ENCODE peak calls at places on chromosomes 2 and 18, in eight cellular contexts. A is transverse colon; L is globus pallidus; J is NCI-H1092; F is cardiac muscle cell; V is stimulated activated CD4-positive, alpha-beta T cell treated with anti-CD3 and anti-CD28 coated beads, Interleukin-2, amount 100 ng/mL, for 48 hours; B is posterior vena cava; W is psoas muscle. C is an unnamed sample.

GRCh38 chr2:29323961-29324360 is 208.7 kb downstream of the CLIP4 start:
- DNase-seq in A (no peak), L (no peak), J (no peak), F (no peak), V (no peak), B (no peak), W (no peak), C (no peak)

GRCh38 chr2:18834341-18834740 is 245.0 kb upstream of the NT5C1B start:
- DNase-seq in A (no peak), L (no peak), J (no peak), F (no peak), V (no peak), B (no peak), W (no peak), C (no peak)

GRCh38 chr2:53504507-53504906 is 263.1 kb upstream of the CHAC2 start:
- DNase-seq in A (no peak), L (no peak), J (no peak), F (no peak), V (no peak), B (no peak), W (no peak), C (no peak)

GRCh38 chr2:119333360-119333759 is 33.3 kb downstream of the C2orf76 start:
- DNase-seq in A (no peak), L (no peak), J (no peak), F (no peak), V (no peak), B (no peak), W (no peak), C (no peak)

GRCh38 chr2:36322108-36322507 is 33.5 kb upstream of the CRIM1 start:
- DNase-seq in A (no peak), L (peak; percentile 46), J (no peak), F (peak; percentile 47), V (no peak), B (no peak), W (no peak), C (no peak)

GRCh38 chr18:40380657-40381441 is 1574.2 kb upstream of the PIK3C3 start:
- DNase-seq in A (no peak), L (no peak), J (no peak), F (peak; percentile 3), V (no peak), B (no peak), W (no peak), C (no peak)

GRCh38 chr18:45521777-45522176 is 93.5 kb upstream of the SLC14A2 start:
- DNase-seq in A (no peak), L (no peak), J (no peak), F (no peak), V (no peak), B (peak; percentile 89), W (no peak), C (no peak)

GRCh38 chr2:235769046-235769445 is 275.2 kb downstream of the AGAP1 start:
- DNase-seq in A (no peak), L (no peak), J (no peak), F (no peak), V (no peak), B (no peak), W (no peak), C (no peak)

GRCh38 chr2:27890146-27891062 is at the start of the genes BABAM2 and RBKS:
- DNase-seq in A (peak; percentile 90), L (peak; percentile 67), J (peak; percentile 54), F (peak; percentile 90), V (peak; percentile 94), B (peak; percentile 96), W (peak; percentile 94), C (peak; percentile 96)

GRCh38 chr2:146837857-146838256 is 1007.0 kb upstream of the ACVR2A start:
- DNase-seq in A (no peak), L (no peak), J (peak; percentile 76), F (peak; percentile 22), V (no peak), B (no peak), W (no peak), C (no peak)

GRCh38 chr2:73059106-73059505 is 12.4 kb downstream of the SFXN5 start:
- DNase-seq in A (no peak), L (peak; percentile 83), J (no peak), F (no peak), V (no peak), B (no peak), W (no peak), C (no peak)

GRCh38 chr2:12493031-12493513 is 223.7 kb upstream of the TRIB2 start:
- DNase-seq in A (no peak), L (peak; percentile 4), J (no peak), F (peak; percentile 71), V (no peak), B (no peak), W (no peak), C (peak; percentile 45)

GRCh38 chr18:23066504-23067039 is 68.7 kb upstream of the CABLES1 start:
- DNase-seq in A (no peak), L (no peak), J (no peak), F (no peak), V (no peak), B (no peak), W (no peak), C (no peak)

C was measured in kidney.